ENCODE peak calls at places on chromosomes 4 and X, in five cellular contexts. One of them, this sample, is unnamed.

GRCh38 chrX:136170109-136170800 is 22.9 kb downstream of the FHL1 start:
- DNase-seq in non-pigmented ciliary epithelial cell: no peak
- DNase-seq in IMR-90: peak
- DNase-seq in astrocyte of the spinal cord: peak
- DNase-seq in memory B cell: no peak
- DNase-seq in this sample: no peak

GRCh38 chrX:15136795-15137194 is 133.1 kb downstream of the ASB9 start:
- DNase-seq in memory B cell: no peak
- DNase-seq in non-pigmented ciliary epithelial cell: no peak
- DNase-seq in astrocyte of the spinal cord: no peak
- DNase-seq in IMR-90: no peak
- DNase-seq in this sample: no peak

GRCh38 chr4:119490335-119490734 is 138.3 kb downstream of the PDE5A start:
- DNase-seq in astrocyte of the spinal cord: peak
- DNase-seq in memory B cell: no peak
- DNase-seq in non-pigmented ciliary epithelial cell: no peak
- DNase-seq in IMR-90: peak
- DNase-seq in this sample: no peak

GRCh38 chr4:140686799-140687198 is 69.4 kb downstream of the TBC1D9 start:
- DNase-seq in memory B cell: no peak
- DNase-seq in astrocyte of the spinal cord: no peak
- DNase-seq in non-pigmented ciliary epithelial cell: no peak
- DNase-seq in IMR-90: peak
- DNase-seq in this sample: no peak

GRCh38 chr4:158176108-158176507 is 3.3 kb upstream of the GASK1B start:
- DNase-seq in astrocyte of the spinal cord: peak
- DNase-seq in IMR-90: peak
- DNase-seq in memory B cell: no peak
- DNase-seq in non-pigmented ciliary epithelial cell: no peak
- DNase-seq in this sample: no peak

GRCh38 chrX:109840585-109840984 is 107.5 kb upstream of the ACSL4 start:
- DNase-seq in non-pigmented ciliary epithelial cell: peak
- DNase-seq in IMR-90: peak
- DNase-seq in astrocyte of the spinal cord: peak
- DNase-seq in memory B cell: no peak
- DNase-seq in this sample: peak

GRCh38 chr4:173013232-173013932 is 155.2 kb upstream of the GALNT7 start:
- DNase-seq in IMR-90: peak
- DNase-seq in memory B cell: peak
- DNase-seq in non-pigmented ciliary epithelial cell: no peak
- DNase-seq in astrocyte of the spinal cord: peak
- DNase-seq in this sample: no peak

GRCh38 chr4:4865705-4866123 is 6.2 kb downstream of the MSX1 start:
- DNase-seq in IMR-90: no peak
- DNase-seq in astrocyte of the spinal cord: no peak
- DNase-seq in non-pigmented ciliary epithelial cell: no peak
- DNase-seq in memory B cell: no peak
- DNase-seq in this sample: no peak

GRCh38 chrX:136065044-136065671 is 79.9 kb downstream of the SLC9A6 start:
- DNase-seq in memory B cell: no peak
- DNase-seq in IMR-90: peak
- DNase-seq in non-pigmented ciliary epithelial cell: no peak
- DNase-seq in astrocyte of the spinal cord: peak
- DNase-seq in this sample: peak

GRCh38 chr4:112766422-112766821 is 129.5 kb downstream of the LARP7 start:
- DNase-seq in astrocyte of the spinal cord: peak
- DNase-seq in IMR-90: peak
- DNase-seq in memory B cell: no peak
- DNase-seq in non-pigmented ciliary epithelial cell: no peak
- DNase-seq in this sample: no peak

GRCh38 chr4:139975830-139976272 is 178.1 kb downstream of the MAML3 start:
- DNase-seq in astrocyte of the spinal cord: peak
- DNase-seq in memory B cell: no peak
- DNase-seq in IMR-90: peak
- DNase-seq in non-pigmented ciliary epithelial cell: no peak
- DNase-seq in this sample: no peak

GRCh38 chr4:2449511-2450392 is 19.2 kb upstream of the RNF4 start:
- DNase-seq in memory B cell: no peak
- DNase-seq in astrocyte of the spinal cord: no peak
- DNase-seq in non-pigmented ciliary epithelial cell: no peak
- DNase-seq in IMR-90: no peak
- DNase-seq in this sample: no peak

This sample was measured in HS-5.